ENCODE peak calls at places on chromosome 19, in five cellular contexts. T is IMR-90, L is neuronal stem cell, O is H9, J is H1. W is an unnamed sample.

GRCh38 chr19:5801796-5802616 is 2.9 kb upstream of the NRTN start:
- DNase-seq in T (peak), L (peak), J (peak), O (peak), W (peak)

GRCh38 chr19:17803264-17803896 is 8.4 kb downstream of the B3GNT3 start:
- DNase-seq in T (no peak), J (no peak), L (no peak), O (no peak), W (no peak)

GRCh38 chr19:465056-465816 is 4.4 kb upstream of the SHC2 start:
- DNase-seq in J (no peak), O (no peak), L (no peak), T (no peak), W (no peak)

GRCh38 chr19:1360818-1361461 is 22.8 kb upstream of the NDUFS7 start:
- DNase-seq in T (peak), J (no peak), O (no peak), L (no peak), W (no peak)

GRCh38 chr19:16886305-16886880 is 2.4 kb upstream of the F2RL3 start:
- DNase-seq in O (no peak), L (no peak), T (peak), J (no peak), W (no peak)

GRCh38 chr19:2627319-2627829 is 75.1 kb downstream of the GNG7 start:
- DNase-seq in T (peak), O (no peak), J (no peak), L (no peak), W (peak)

GRCh38 chr19:32308436-32309077 is 36.9 kb upstream of the ZNF507 start:
- DNase-seq in L (no peak), O (no peak), T (no peak), J (no peak), W (no peak)

GRCh38 chr19:16914421-16914820 is 25.6 kb downstream of the F2RL3 start:
- DNase-seq in T (no peak), J (peak), L (no peak), O (no peak), W (no peak)

GRCh38 chr19:19444694-19445155 is 39.2 kb downstream of the GATAD2A start:
- DNase-seq in J (no peak), T (peak), O (no peak), L (no peak), W (peak)

GRCh38 chr19:21699197-21699596 is 68.2 kb downstream of the ZNF100 start:
- DNase-seq in O (peak), T (no peak), L (no peak), J (no peak), W (peak)

GRCh38 chr19:13015361-13016231 is 20.3 kb downstream of the NFIX start:
- DNase-seq in J (peak), L (no peak), O (peak), T (peak), W (peak)

DNA sequence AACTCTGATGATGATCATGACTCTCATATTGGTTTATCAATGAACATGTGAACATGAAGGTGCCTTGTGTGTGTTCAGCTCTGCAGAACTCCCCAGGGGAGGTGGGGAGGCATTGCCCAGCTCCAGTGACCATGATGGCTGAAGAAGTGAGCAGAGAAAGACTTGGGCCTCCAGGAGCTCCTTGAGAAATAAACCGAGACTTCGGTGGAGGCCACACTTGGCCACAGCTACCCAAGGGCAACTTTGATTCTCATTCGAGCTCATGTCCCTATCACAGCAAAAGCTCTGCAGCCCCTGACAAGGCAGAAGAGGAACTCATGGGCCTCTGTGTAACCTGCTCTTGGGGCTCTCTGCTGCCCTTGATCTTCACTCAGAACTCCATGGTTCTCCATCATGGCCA is 44.1 kb upstream of the ZNF536 start:
- DNase-seq in J (no peak), L (no peak), T (no peak), O (peak), W (no peak)
- H2BK120ac ChIP-seq in J (no peak), L (no peak), T (no peak), O (no peak), W (no peak)

GRCh38 chr19:4278926-4279529 is at the start of gene SHD:
- DNase-seq in T (no peak), J (peak), O (no peak), L (no peak), W (peak)
- H2BK120ac ChIP-seq in T (no peak), J (no peak), O (no peak), L (peak), W (no peak)

DNA sequence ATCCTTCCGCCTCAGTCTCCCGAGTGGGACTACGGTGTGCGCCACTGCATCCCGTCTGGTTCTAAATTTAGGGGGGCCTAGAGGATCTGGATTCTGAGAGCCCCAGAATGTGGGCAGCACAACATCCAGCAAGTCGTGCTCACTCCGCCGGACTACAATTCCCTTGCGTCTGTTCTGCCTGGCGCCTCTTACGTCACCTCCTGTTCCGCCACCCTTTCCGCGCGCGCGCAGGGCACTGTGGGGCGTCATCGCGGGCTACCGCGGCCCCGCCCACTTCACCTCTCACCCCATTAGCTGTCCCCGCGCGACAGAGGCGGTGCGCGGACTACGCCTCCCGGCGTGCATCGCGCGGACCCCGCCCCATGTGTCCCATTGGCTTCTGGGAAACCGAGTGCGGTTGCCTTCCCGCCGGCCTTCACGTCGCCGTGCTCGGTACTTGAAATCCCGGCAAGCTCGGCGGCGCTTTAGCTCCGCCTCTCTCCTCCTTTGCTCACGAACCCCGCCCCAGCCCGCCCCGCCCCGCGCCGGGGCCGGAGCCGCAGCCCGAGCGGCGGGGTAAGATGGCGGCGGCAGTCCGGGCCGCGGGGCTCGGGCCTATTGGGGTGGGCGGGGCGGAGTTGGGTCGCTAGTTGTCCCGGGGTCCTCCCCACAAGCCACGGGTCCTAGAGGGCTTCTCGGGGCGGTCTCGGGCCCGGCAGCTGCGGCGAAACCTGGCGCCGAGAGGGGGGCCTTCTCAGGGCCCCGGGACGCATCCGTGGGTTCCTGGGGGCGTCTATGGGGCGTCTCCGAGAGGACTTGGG is at the start of gene SCAF1:
- DNase-seq in J (peak), T (peak), O (peak), L (peak), W (peak)
- H2BK120ac ChIP-seq in J (no peak), T (peak), O (peak), L (peak), W (peak)

GRCh38 chr19:14570864-14571527 is 870 bp downstream of the NDUFB7 start:
- DNase-seq in T (no peak), O (no peak), L (no peak), J (no peak), W (no peak)
- H2BK120ac ChIP-seq in T (no peak), O (no peak), L (no peak), J (no peak), W (no peak)

DNA sequence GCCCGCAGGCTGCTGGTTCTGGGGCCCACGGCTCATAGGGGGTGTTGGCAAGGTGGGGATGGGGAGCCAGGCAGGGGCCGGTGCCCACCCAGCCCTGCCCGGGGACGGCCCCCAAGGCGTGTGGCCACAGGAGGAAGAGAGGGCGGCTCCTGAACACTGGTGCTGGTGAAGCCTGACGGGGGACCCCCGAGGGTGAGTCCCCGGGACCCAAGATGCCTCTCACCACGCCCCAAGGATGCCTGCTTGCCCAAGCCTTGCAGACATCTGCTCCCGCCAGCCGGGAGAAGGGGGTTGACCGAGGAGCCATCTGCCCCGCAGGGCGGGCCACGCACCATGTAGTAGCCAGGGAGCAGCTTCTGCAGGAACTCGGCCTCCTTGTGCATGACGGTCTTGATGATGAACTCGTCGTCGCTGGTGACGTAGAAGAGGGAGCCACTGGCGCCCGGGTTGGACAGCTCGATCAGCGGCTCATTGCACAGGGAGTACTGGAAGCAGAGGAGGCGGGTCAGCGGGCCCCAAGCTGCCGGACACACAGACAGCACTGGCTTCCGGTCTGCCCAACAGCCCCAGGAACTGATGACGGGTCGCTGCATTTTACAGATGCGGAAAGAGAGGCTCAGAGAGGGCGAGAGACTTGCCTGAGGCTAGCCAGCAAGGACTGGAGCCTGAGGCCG is 29.6 kb upstream of the CACTIN start:
- DNase-seq in L (no peak), O (no peak), T (peak), J (no peak), W (no peak)
- H2BK120ac ChIP-seq in L (no peak), O (no peak), T (peak), J (no peak), W (no peak)

DNA sequence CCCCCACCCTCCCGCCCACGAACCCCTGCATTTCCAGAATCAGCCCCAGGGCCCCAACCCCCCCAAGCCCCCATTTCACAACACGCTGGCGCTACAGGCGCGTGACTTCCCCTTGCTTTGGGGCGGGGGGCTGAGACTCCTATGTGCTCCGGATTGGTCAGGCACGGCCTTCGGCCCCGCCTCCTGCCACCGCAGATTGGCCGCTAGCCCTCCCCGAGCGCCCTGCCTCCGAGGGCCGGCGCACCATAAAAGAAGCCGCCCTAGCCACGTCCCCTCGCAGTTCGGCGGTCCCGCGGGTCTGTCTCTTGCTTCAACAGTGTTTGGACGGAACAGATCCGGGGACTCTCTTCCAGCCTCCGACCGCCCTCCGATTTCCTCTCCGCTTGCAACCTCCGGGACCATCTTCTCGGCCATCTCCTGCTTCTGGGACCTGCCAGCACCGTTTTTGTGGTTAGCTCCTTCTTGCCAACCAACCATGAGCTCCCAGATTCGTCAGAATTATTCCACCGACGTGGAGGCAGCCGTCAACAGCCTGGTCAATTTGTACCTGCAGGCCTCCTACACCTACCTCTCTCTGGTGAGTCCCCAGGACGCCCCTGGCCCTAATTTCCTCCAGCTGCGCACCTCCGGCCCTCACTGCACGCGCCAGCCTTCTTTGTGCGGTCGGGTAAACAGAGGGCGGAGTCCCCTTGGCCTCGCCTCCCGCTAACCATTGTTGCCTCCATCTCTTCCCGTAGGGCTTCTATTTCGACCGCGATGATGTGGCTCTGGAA is at the start of gene FTL:
- DNase-seq in O (peak), L (peak), J (peak), T (peak), W (peak)
- H2BK120ac ChIP-seq in O (no peak), L (peak), J (peak), T (peak), W (peak)

GRCh38 chr19:41350735-41351338 is 2.9 kb downstream of the TGFB1 start:
- DNase-seq in O (peak), T (peak), J (no peak), L (no peak), W (no peak)
- H2BK120ac ChIP-seq in O (no peak), T (no peak), J (no peak), L (no peak), W (no peak)

GRCh38 chr19:39412100-39412866 is at the start of gene PLEKHG2:
- DNase-seq in T (peak), J (peak), O (peak), L (peak), W (peak)
- H2BK120ac ChIP-seq in T (peak), J (no peak), O (peak), L (peak), W (peak)

GRCh38 chr19:10747674-10748073 is 29.8 kb downstream of the DNM2 start:
- DNase-seq in J (no peak), T (no peak), O (no peak), L (no peak), W (no peak)

GRCh38 chr19:10748924-10749434 is 31.1 kb downstream of the DNM2 start:
- DNase-seq in O (no peak), L (no peak), J (no peak), T (no peak), W (no peak)

GRCh38 chr19:10748195-10748923 is 30.5 kb downstream of the DNM2 start:
- DNase-seq in O (no peak), J (no peak), T (no peak), L (no peak), W (no peak)

GRCh38 chr19:10751109-10751972 is 33.5 kb downstream of the DNM2 start:
- DNase-seq in O (no peak), T (no peak), J (no peak), L (no peak), W (peak)

DNA sequence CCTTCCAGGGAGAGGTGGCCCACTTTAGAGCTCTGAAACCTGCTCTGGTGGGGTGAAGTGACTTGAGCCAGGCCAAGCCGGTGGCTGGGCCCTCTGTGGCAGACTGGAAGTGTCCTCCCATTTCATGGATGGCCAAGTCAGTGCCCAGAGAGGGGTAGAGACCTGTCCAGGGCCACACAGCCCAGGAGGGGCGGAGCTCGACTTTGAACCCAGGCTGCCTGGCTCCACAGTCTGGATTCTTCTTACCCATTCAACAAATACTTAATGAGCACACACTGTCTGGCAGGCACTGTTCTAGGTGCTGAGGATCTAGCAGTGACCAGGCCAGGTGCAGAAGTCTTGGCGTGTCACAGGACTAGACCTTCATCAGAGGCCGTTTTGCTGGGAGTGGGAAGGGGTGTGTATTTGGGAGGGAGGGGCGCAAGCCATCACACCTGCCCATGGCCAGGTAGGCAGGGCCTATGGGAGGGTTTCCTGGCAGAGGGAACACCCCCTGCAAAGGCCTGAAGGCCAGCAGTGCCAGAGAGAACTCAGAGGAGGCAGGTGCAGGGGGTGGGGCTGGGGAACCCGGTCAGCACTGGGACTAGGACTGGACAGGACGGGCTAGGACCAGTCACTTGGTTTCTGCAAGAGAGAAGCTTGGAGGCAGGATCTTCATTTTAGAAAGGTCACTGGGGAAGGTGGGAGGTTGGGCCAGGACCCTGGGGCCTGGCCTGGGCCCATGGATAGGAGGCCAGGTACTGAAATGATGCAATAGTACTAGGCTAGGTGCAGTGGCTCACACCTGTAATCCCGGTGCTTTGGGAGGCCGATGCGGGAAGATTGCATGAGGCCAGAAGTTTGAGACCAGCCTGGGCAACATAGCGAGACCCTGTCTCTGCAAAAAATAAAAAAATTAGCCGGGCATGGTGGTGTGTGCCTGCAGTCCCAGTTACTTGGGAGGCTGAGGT is 31.8 kb downstream of the DNM2 start:
- DNase-seq in O (no peak), T (no peak), J (no peak), L (no peak), W (no peak)
- H2BK120ac ChIP-seq in O (no peak), T (no peak), J (no peak), L (no peak), W (no peak)

GRCh38 chr19:38219221-38219620 is 4.8 kb downstream of the DPF1 start:
- DNase-seq in T (no peak), L (no peak), O (no peak), J (no peak), W (no peak)
- H2BK120ac ChIP-seq in T (no peak), L (no peak), O (no peak), J (no peak), W (no peak)